ENCODE peak calls at places on chromosomes 5 and 9, in nine cellular contexts. K is LoVo, V is NAMALWA, A is AG20443, R is GM04503, T is NCI-H2081, Z is EL, P is MM.1S, O is pancreas. I is an unnamed sample.

GRCh38 chr5:3092664-3093063 is 341.2 kb upstream of the IRX2 start:
- DNase-seq in O (no peak), Z (no peak), A (no peak), T (no peak), K (no peak), P (no peak), V (no peak), R (no peak), I (no peak)

GRCh38 chr5:14781106-14781505 is 90.5 kb downstream of the ANKH start:
- DNase-seq in P (no peak), Z (no peak), A (no peak), O (no peak), T (no peak), K (no peak), R (no peak), V (no peak), I (no peak)

GRCh38 chr5:56106837-56107236 is 112.1 kb upstream of the IL6ST start:
- DNase-seq in Z (no peak), K (no peak), T (no peak), P (no peak), O (no peak), V (no peak), A (no peak), R (no peak), I (no peak)

GRCh38 chr5:141821430-141821925 is 56.7 kb downstream of the PCDH1 start:
- DNase-seq in V (no peak), P (no peak), O (no peak), T (no peak), K (no peak), Z (peak), A (peak), R (peak), I (peak)

GRCh38 chr9:2016411-2017208 is 1.5 kb downstream of the SMARCA2 start:
- DNase-seq in O (peak), P (peak), R (peak), Z (peak), A (peak), V (peak), T (peak), K (peak), I (peak)

GRCh38 chr5:140794594-140795258 is at the start of gene PCDHA2:
- DNase-seq in Z (peak), K (no peak), A (no peak), R (no peak), V (peak), P (peak), O (no peak), T (no peak), I (no peak)

GRCh38 chr9:116450378-116451139 is 236.5 kb upstream of the TRIM32 start:
- DNase-seq in Z (peak), V (no peak), K (no peak), R (no peak), O (no peak), P (no peak), A (no peak), T (no peak), I (no peak)

GRCh38 chr5:119285070-119285916 is 70.5 kb upstream of the TNFAIP8 start:
- DNase-seq in Z (peak), A (peak), O (no peak), P (no peak), K (no peak), R (no peak), V (no peak), T (no peak), I (no peak)

GRCh38 chr5:157665467-157666085 is 5.8 kb upstream of the C5orf52 start:
- DNase-seq in P (no peak), A (peak), V (no peak), O (no peak), Z (peak), T (no peak), R (peak), K (peak), I (no peak)

GRCh38 chr9:114289106-114289505 is 33.8 kb upstream of the ORM1 start:
- DNase-seq in A (no peak), O (peak), R (no peak), T (no peak), K (no peak), Z (no peak), V (no peak), P (no peak), I (no peak)

GRCh38 chr9:110015759-110016158 is 192.2 kb downstream of the C9orf152 start:
- DNase-seq in R (no peak), A (no peak), V (no peak), P (no peak), Z (peak), K (peak), O (no peak), T (no peak), I (no peak)

GRCh38 chr9:37503736-37504135 is 18.0 kb downstream of the POLR1E start:
- DNase-seq in P (no peak), R (no peak), O (no peak), K (no peak), Z (peak), A (no peak), T (no peak), V (no peak), I (no peak)

GRCh38 chr5:56440871-56441740 is 208.0 kb upstream of the ANKRD55 start:
- DNase-seq in A (peak), V (no peak), T (no peak), R (peak), Z (peak), K (no peak), O (no peak), P (no peak), I (peak)

GRCh38 chr9:127586537-127586936 is 25.5 kb upstream of the STXBP1 start:
- DNase-seq in R (no peak), V (peak), T (peak), O (peak), Z (peak), K (peak), P (peak), A (peak), I (peak)

GRCh38 chr9:129886226-129887174 is 51.2 kb downstream of the USP20 start:
- DNase-seq in T (no peak), P (peak), R (no peak), A (no peak), Z (no peak), V (peak), K (no peak), O (no peak), I (no peak)

GRCh38 chr9:91131433-91131839 is 230.3 kb downstream of the AUH start:
- DNase-seq in T (no peak), O (no peak), K (peak), A (peak), R (peak), V (no peak), Z (peak), P (no peak), I (no peak)

GRCh38 chr5:179294891-179295777 is 50.1 kb downstream of the ADAMTS2 start:
- DNase-seq in O (no peak), V (no peak), Z (no peak), P (no peak), T (no peak), A (peak), K (no peak), R (peak), I (no peak)

GRCh38 chr9:120928015-120928719 is 1.6 kb upstream of the TRAF1 start:
- DNase-seq in T (no peak), K (no peak), P (no peak), A (no peak), Z (no peak), O (peak), R (no peak), V (no peak), I (peak)

GRCh38 chr5:105739732-105740131 is 1931.0 kb downstream of the EFNA5 start:
- DNase-seq in P (peak), O (no peak), K (no peak), A (no peak), V (no peak), T (no peak), R (no peak), Z (no peak), I (no peak)

GRCh38 chr9:21558627-21559401 is 76.7 kb upstream of the IFNE start:
- DNase-seq in V (no peak), O (no peak), Z (peak), K (no peak), P (no peak), R (no peak), A (peak), T (no peak), I (no peak)

GRCh38 chr5:73640861-73641320 is 14.9 kb downstream of the ARHGEF28 start:
- DNase-seq in K (peak), R (no peak), O (no peak), Z (peak), V (no peak), P (no peak), A (no peak), T (no peak), I (no peak)

GRCh38 chr9:117284414-117284813 is 130.4 kb downstream of the ASTN2 start:
- DNase-seq in K (no peak), T (no peak), R (no peak), P (no peak), Z (no peak), A (no peak), O (no peak), V (no peak), I (no peak)

GRCh38 chr5:79235578-79236363 is at the start of gene JMY:
- DNase-seq in A (peak), K (peak), R (no peak), Z (peak), V (peak), T (peak), O (peak), P (peak), I (peak)

GRCh38 chr5:149019562-149020140 is 43.2 kb downstream of the SH3TC2 start:
- DNase-seq in O (no peak), Z (no peak), V (no peak), K (no peak), P (no peak), R (no peak), A (no peak), T (no peak), I (no peak)

GRCh38 chr9:92715488-92716231 is 45.7 kb upstream of the IPPK start:
- DNase-seq in A (peak), O (peak), K (no peak), P (no peak), Z (no peak), R (no peak), T (no peak), V (no peak), I (no peak)

GRCh38 chr9:86700601-86701000 is 246.7 kb downstream of the GAS1 start:
- DNase-seq in A (peak), K (no peak), T (no peak), Z (no peak), V (no peak), O (peak), R (no peak), P (no peak), I (no peak)

GRCh38 chr5:96537386-96537785 is 104.3 kb upstream of the PCSK1 start:
- DNase-seq in P (peak), T (no peak), A (peak), K (no peak), O (no peak), V (no peak), R (peak), Z (peak), I (no peak)

GRCh38 chr5:17120209-17120608 is 97.2 kb upstream of the BASP1 start:
- DNase-seq in A (no peak), O (no peak), P (no peak), R (no peak), V (no peak), T (no peak), K (no peak), Z (no peak), I (no peak)

GRCh38 chr9:81565144-81565543 is 124.2 kb downstream of the TLE1 start:
- DNase-seq in A (no peak), Z (no peak), T (no peak), P (no peak), K (no peak), R (no peak), V (no peak), O (no peak), I (no peak)

GRCh38 chr9:6441269-6441668 is 28.3 kb downstream of the UHRF2 start:
- DNase-seq in R (no peak), K (no peak), O (no peak), P (no peak), Z (peak), T (no peak), V (no peak), A (peak), I (no peak)

GRCh38 chr9:35733109-35733541 is 659 bp downstream of the CREB3 start:
- DNase-seq in O (no peak), K (peak), A (peak), V (peak), P (peak), Z (peak), R (no peak), T (no peak), I (peak)